ENCODE peak calls at places on chromosomes 11 and 22, in four cellular contexts. L, Q, N and U are unnamed samples.

GRCh38 chr22:32204856-32205722 is at the start of gene RFPL2:
- DNase-seq in L (peak), Q (no peak), N (peak), U (peak)

GRCh38 chr22:46738961-46739870 is 1.2 kb upstream of the CERK start:
- DNase-seq in L (no peak), Q (peak), N (peak), U (peak)

GRCh38 chr11:117409511-117409910 is 81.9 kb downstream of the CEP164 start:
- DNase-seq in L (no peak), Q (no peak), N (no peak), U (no peak)

GRCh38 chr22:31943976-31944699 is at the start of gene YWHAH:
- DNase-seq in L (peak), Q (peak), N (peak), U (peak)

GRCh38 chr11:13277719-13278619 is at the start of gene BMAL1:
- DNase-seq in L (no peak), Q (peak), N (peak), U (peak)

GRCh38 chr11:100863080-100863581 is 176.0 kb downstream of the ARHGAP42 start:
- DNase-seq in L (peak), Q (peak), N (peak), U (peak)

GRCh38 chr11:69958308-69958707 is 119.8 kb upstream of the ANO1 start:
- DNase-seq in L (peak), Q (peak), N (peak), U (no peak)

GRCh38 chr11:116869610-116870009 is 32.2 kb upstream of the APOA1 start:
- DNase-seq in L (no peak), Q (no peak), N (no peak), U (peak)

GRCh38 chr11:61776561-61777075 is 15.8 kb downstream of the TMEM258 start:
- DNase-seq in L (peak), Q (peak), N (peak), U (peak)

GRCh38 chr11:78248903-78249302 is 60.2 kb downstream of the USP35 start:
- DNase-seq in L (no peak), Q (no peak), N (no peak), U (no peak)

GRCh38 chr11:119529936-119530335 is 107.0 kb upstream of the THY1 start:
- DNase-seq in L (no peak), Q (no peak), N (no peak), U (no peak)

GRCh38 chr11:131766637-131767036 is 396.2 kb downstream of the NTM start:
- DNase-seq in L (no peak), Q (no peak), N (peak), U (no peak)

GRCh38 chr22:50503475-50504145 is 3.9 kb downstream of the LMF2 start:
- DNase-seq in L (no peak), Q (no peak), N (no peak), U (no peak)

GRCh38 chr11:64870176-64870892 is 8.1 kb downstream of the EHD1 start:
- DNase-seq in L (peak), Q (peak), N (peak), U (peak)

GRCh38 chr11:83367745-83368144 is 81.6 kb upstream of the CCDC90B start:
- DNase-seq in L (no peak), Q (no peak), N (no peak), U (peak)

GRCh38 chr11:74022541-74022940 is 13.7 kb upstream of the UCP3 start:
- DNase-seq in L (no peak), Q (no peak), N (no peak), U (no peak)

GRCh38 chr11:61134801-61135257 is 26.4 kb downstream of the VPS37C start:
- DNase-seq in L (no peak), Q (no peak), N (no peak), U (no peak)

GRCh38 chr11:71391786-71392185 is 56.4 kb downstream of the DHCR7 start:
- DNase-seq in L (no peak), Q (no peak), N (no peak), U (no peak)

GRCh38 chr11:133928628-133929059 is 28.1 kb downstream of the IGSF9B start:
- DNase-seq in L (peak), Q (no peak), N (peak), U (no peak)

GRCh38 chr11:129392995-129393394 is 17.3 kb downstream of the BARX2 start:
- DNase-seq in L (no peak), Q (no peak), N (no peak), U (no peak)

GRCh38 chr22:37139762-37140161 is 10.0 kb downstream of the IL2RB start:
- DNase-seq in L (no peak), Q (no peak), N (no peak), U (no peak)
- TF ChIP-seq CTCF in L (no peak), Q (no peak), N (no peak), U (no peak)

GRCh38 chr11:1862588-1863351 is 9.9 kb downstream of the LSP1 start:
- DNase-seq in L (no peak), Q (peak), N (peak), U (no peak)
- TF ChIP-seq EZH2 in L (no peak), Q (no peak), N (no peak), U (no peak)

DNA sequence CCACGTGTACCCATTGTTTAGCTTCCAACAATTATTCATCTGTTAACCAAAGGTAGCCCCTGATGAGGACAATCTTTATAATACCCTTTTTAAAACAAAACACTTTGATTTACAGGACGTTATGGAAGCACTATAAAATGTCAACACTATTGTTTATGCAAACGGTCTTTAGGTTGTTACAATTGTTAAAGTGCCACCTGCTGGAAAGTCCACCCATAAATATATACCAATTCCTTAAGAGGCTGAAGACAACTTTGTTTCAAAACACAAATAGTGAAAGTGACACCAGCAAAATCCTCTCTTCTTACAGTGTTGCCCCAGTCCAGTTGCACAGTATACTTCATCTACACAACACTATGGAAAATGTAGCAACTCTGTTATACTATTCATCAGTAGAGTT is 68.9 kb upstream of the SLN start:
- DNase-seq in L (no peak), Q (no peak), N (no peak), U (no peak)
- TF ChIP-seq CTCF in L (no peak), Q (no peak), N (no peak), U (no peak)

DNA sequence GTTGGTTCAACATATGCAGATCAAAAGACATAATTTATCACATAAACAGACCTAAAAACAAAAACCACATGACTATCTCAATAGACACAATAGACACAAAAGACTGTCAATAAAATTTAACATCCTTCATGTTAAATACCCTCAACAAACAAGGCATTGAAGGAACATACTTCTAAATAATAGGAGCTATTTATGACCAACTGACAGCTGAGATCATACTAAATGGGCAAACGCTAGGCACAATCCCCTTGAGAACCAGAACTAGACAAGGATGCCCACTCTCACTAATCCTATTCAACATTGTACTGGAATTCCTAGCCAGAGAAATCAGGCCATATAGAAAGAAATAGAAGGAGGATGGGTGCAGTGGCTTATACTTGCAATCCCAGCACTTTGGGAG is 50.3 kb upstream of the GLYAT start:
- DNase-seq in L (no peak), Q (no peak), N (no peak), U (no peak)
- TF ChIP-seq EZH2 in L (no peak), Q (no peak), N (no peak), U (no peak)

GRCh38 chr11:105206633-105207032 is 67.1 kb upstream of the CARD18 start:
- DNase-seq in L (no peak), Q (no peak), N (peak), U (no peak)
- TF ChIP-seq CTCF in L (no peak), Q (no peak), N (no peak), U (no peak)

DNA sequence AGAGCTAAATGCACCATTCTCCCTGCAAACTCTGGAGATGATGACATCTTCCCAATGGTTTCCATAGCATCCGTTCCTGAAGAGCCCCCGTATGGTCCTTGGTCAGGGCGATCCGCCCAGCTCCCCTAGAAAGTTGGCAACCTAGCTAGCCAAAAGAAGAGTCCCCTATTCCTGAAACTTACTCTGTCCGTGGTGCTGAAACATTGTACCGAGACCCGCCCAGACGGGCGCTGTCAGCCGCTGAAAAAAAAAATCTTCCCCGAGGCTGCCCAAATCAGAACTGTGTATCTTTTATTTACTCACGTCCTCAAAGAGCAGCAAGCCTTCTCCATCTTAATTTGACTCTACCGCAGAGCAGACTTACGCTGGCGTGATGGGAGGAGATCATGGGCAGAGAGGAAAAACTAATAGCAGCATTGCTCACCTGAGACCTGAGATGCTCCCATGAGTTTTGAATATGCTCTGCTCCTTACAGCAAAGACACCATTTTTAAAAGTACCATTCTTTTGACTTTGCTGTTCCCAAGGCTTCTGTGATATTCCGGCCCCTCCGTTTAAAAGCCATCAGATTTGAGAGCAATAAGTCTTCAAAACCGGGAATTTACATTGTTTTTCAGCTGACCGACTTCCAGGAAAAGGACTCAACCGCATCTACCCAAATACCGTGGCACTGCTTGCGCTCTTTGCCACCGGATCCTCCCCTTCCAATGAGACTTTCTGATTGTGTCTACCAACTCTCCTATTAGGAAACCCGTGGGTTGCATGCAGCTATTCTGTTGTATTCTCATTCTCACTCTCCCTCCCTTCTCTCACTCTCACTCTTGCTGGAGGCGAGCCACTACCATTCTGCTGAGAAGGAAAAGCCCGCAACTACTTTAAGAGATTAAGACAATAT is at the start of gene SLC17A6:
- DNase-seq in L (peak), Q (no peak), N (peak), U (peak)
- TF ChIP-seq EZH2 in L (no peak), Q (no peak), N (no peak), U (peak)

DNA sequence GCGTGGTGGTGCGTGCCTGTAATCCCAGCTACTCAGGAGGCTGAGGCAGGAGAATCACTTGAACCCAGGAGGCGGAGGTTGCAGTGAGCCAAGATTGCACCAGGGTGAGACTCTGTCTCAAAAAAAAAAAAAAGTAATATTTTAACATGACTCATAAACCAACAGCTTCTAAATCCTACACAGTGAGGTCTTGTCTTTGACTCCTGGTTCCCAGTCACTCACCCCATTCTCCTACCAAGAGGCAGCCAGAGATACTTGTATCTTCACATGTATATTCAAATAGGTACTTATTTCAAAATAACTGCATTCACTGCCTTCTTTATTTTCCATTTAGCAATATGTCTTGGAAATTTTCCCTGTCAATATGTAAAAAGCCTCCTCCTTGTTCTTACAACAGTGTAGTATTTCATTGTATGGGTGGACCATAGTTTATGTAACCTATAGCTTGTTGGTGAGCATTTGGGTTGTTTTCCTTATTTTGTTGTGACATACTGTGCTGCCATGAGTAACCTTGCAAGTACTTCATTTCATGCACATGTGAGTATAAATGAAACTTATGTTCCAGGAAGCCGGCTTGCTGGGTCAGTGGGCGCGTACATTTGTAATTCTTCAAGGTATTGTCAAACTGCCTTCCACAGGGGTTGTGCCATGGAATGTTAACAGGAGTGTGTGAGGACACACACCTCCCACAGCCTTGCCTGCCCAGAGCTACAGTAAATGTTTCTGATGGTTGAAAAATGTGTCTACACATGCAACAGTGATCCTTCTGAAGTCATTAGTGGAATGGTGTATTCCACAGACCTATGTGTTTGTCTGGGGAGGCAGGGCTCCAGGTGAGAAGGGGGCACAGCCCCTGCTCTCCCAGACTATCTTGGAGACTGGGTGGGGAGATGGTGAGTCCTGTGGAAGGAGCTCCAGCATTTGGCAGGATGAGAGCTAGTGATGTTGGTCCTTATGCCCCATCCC is 47.9 kb downstream of the OSBP2 start:
- DNase-seq in L (peak), Q (no peak), N (peak), U (no peak)
- TF ChIP-seq CTCF in L (no peak), Q (no peak), N (no peak), U (no peak)

GRCh38 chr11:279966-280761 is 2.0 kb downstream of the NLRP6 start:
- DNase-seq in L (peak), Q (no peak), N (peak), U (no peak)

GRCh38 chr11:281486-282161 is 3.4 kb downstream of the NLRP6 start:
- DNase-seq in L (no peak), Q (no peak), N (no peak), U (no peak)

GRCh38 chr11:279040-279965 is 1.1 kb downstream of the NLRP6 start:
- DNase-seq in L (no peak), Q (no peak), N (no peak), U (no peak)

GRCh38 chr11:282171-282570 is 4.0 kb downstream of the NLRP6 start:
- DNase-seq in L (no peak), Q (no peak), N (no peak), U (no peak)

DNA sequence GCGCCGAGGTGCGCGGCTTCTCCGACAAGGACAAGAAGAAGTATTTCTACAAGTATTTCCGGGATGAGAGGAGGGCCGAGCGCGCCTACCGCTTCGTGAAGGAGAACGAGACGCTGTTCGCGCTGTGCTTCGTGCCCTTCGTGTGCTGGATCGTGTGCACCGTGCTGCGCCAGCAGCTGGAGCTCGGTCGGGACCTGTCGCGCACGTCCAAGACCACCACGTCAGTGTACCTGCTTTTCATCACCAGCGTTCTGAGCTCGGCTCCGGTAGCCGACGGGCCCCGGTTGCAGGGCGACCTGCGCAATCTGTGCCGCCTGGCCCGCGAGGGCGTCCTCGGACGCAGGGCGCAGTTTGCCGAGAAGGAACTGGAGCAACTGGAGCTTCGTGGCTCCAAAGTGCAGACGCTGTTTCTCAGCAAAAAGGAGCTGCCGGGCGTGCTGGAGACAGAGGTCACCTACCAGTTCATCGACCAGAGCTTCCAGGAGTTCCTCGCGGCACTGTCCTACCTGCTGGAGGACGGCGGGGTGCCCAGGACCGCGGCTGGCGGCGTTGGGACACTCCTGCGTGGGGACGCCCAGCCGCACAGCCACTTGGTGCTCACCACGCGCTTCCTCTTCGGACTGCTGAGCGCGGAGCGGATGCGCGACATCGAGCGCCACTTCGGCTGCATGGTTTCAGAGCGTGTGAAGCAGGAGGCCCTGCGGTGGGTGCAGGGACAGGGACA is 2.7 kb downstream of the NLRP6 start:
- DNase-seq in L (peak), Q (no peak), N (no peak), U (no peak)
- TF ChIP-seq EZH2 in L (peak), Q (no peak), N (peak), U (no peak)